ENCODE peak calls at places on chromosomes 2 and 18, in seven cellular contexts. V is T-helper 2 cell, L is WTC11, D is astrocyte of the spinal cord, C is fibroblast of gingiva, U is H54, S is GM12878. A is an unnamed sample.

GRCh38 chr2:118003396-118003824 is 10.5 kb downstream of the CCDC93 start:
- DNase-seq in V (no peak), L (peak), D (peak), C (peak), U (peak), S (peak), A (peak)

GRCh38 chr2:102385522-102385921 is 29.9 kb downstream of the IL18R1 start:
- DNase-seq in V (no peak), L (no peak), D (no peak), C (peak), U (no peak), S (no peak), A (no peak)

GRCh38 chr2:170822292-170822884 is 5.7 kb downstream of the GAD1 start:
- DNase-seq in V (no peak), L (peak), D (no peak), C (no peak), U (no peak), S (no peak), A (no peak)

GRCh38 chr2:187689372-187689771 is 135.1 kb upstream of the TFPI start:
- DNase-seq in V (no peak), L (no peak), D (peak), C (no peak), U (peak), S (no peak), A (peak)

GRCh38 chr2:82528288-82528687 is 1930.8 kb downstream of the SUCLG1 start:
- DNase-seq in V (no peak), L (no peak), D (no peak), C (no peak), U (no peak), S (no peak), A (no peak)

GRCh38 chr2:24380687-24381271 is 20.4 kb upstream of the ITSN2 start:
- DNase-seq in V (no peak), L (no peak), D (no peak), C (no peak), U (no peak), S (no peak), A (no peak)

GRCh38 chr2:59463401-59463800 is 1090.1 kb downstream of the BCL11A start:
- DNase-seq in V (no peak), L (peak), D (no peak), C (no peak), U (no peak), S (no peak), A (no peak)

GRCh38 chr2:185456517-185456916 is 282.1 kb upstream of the FSIP2 start:
- DNase-seq in V (no peak), L (no peak), D (peak), C (peak), U (peak), S (no peak), A (peak)

GRCh38 chr18:5962362-5962761 is 67.0 kb upstream of the TMEM200C start:
- DNase-seq in V (no peak), L (no peak), D (no peak), C (no peak), U (no peak), S (no peak), A (no peak)

GRCh38 chr2:135494503-135494902 is 36.5 kb downstream of the ZRANB3 start:
- DNase-seq in V (no peak), L (no peak), D (peak), C (peak), U (no peak), S (no peak), A (peak)